ENCODE peak calls at places on chromosomes 12 and 14, in seven cellular contexts. U, J, P, V, F, T and G are unnamed samples. For H3K4me1 and H3K9me2, the result is how much of the 10 kb centered on the place peaks cover.

GRCh38 chr12:21656931-21657335 is 709 bp downstream of the LDHB start:
- DNase-seq in T (peak), P (no peak), F (peak), J (peak), V (peak), U (peak), G (peak)

GRCh38 chr14:31138301-31138700 is 69.3 kb downstream of the HECTD1 start:
- DNase-seq in T (no peak), P (no peak), U (no peak), J (no peak), F (no peak), V (no peak), G (no peak)

GRCh38 chr14:33972522-33973162 is 21.8 kb upstream of the EGLN3 start:
- DNase-seq in P (no peak), F (no peak), J (no peak), U (no peak), V (no peak), T (no peak), G (no peak)

GRCh38 chr12:5246196-5246595 is 185.7 kb upstream of the NTF3 start:
- DNase-seq in V (no peak), F (peak), P (no peak), U (no peak), J (no peak), T (no peak), G (no peak)

GRCh38 chr14:63357841-63358240 is 39.1 kb upstream of the GPHB5 start:
- DNase-seq in P (no peak), V (no peak), J (no peak), T (no peak), U (no peak), F (no peak), G (no peak)

GRCh38 chr14:99777956-99778355 is 15.3 kb upstream of the EML1 start:
- DNase-seq in P (no peak), V (no peak), T (no peak), J (no peak), U (no peak), F (no peak), G (no peak)

GRCh38 chr14:100979780-100980179 is 76.3 kb upstream of the RTL1 start:
- DNase-seq in T (peak), F (no peak), V (no peak), P (no peak), U (no peak), J (no peak), G (no peak)

GRCh38 chr12:4270670-4271432 is 2.7 kb upstream of the CCND2 start:
- DNase-seq in T (no peak), F (peak), V (no peak), J (peak), U (no peak), P (no peak), G (peak)

GRCh38 chr12:113276946-113277500 is 55.8 kb downstream of the TPCN1 start:
- DNase-seq in P (no peak), V (no peak), F (no peak), U (no peak), J (no peak), T (no peak), G (no peak)

GRCh38 chr12:42756841-42757661 is 167.5 kb upstream of the PRICKLE1 start:
- DNase-seq in J (peak), U (no peak), F (peak), T (peak), V (peak), P (peak), G (no peak)

GRCh38 chr14:105337433-105337832 is 22.9 kb downstream of the PACS2 start:
- DNase-seq in F (no peak), P (no peak), J (no peak), V (no peak), U (no peak), T (no peak), G (no peak)

GRCh38 chr14:105336477-105337287 is 22.1 kb downstream of the PACS2 start:
- DNase-seq in J (no peak), P (no peak), V (no peak), T (no peak), F (no peak), U (no peak), G (no peak)

GRCh38 chr14:105334383-105335230 is 20.1 kb downstream of the PACS2 start:
- DNase-seq in T (no peak), V (peak), U (no peak), F (peak), J (no peak), P (no peak), G (no peak)

GRCh38 chr14:105337966-105338365 is 23.4 kb downstream of the PACS2 start:
- DNase-seq in V (no peak), T (no peak), J (no peak), P (no peak), U (no peak), F (no peak), G (no peak)

GRCh38 chr14:105335735-105336476 is 21.4 kb downstream of the PACS2 start:
- DNase-seq in J (no peak), V (no peak), F (no peak), T (no peak), P (no peak), U (no peak), G (no peak)
- H3K4me1 ChIP-seq in J (under half), V (under half), F (under half), T (under half), P (under half), U (under half), G (under half)

DNA sequence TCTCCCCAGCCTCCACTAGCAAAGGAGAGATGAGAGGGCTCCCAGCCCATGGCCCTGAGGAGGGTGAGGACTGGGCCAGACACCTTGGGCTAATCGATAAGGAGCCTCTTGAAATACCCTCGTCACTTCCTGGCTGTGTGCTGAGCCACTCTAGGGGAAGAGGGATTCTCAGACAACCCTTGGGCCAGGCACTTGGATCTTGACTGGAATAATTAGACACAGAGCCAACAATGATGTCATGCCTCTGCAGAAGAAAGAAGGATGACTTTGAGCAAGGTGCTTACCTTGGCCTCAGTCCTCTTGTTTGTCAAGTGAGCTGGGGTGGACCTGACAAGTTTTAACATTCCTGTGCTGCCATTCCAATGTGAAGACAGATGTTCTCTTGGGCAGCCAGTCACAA is 83.1 kb downstream of the LRRC74A start:
- DNase-seq in J (no peak), T (no peak), P (no peak), U (no peak), F (no peak), V (no peak), G (no peak)
- H3K9me2 ChIP-seq in J (under half), T (under half), P (under half), U (under half), F (under half), V (under half), G (under half)

GRCh38 chr14:58873228-58873953 is 235.6 kb downstream of the DACT1 start:
- DNase-seq in T (no peak), F (no peak), J (no peak), U (no peak), P (no peak), V (no peak), G (no peak)
- H3K4me2 ChIP-seq in T (no peak), F (no peak), J (no peak), U (no peak), P (no peak), V (no peak), G (no peak)

GRCh38 chr12:92075425-92075891 is 70.2 kb downstream of the BTG1 start:
- DNase-seq in J (no peak), F (no peak), V (no peak), P (no peak), U (no peak), T (no peak), G (peak)
- H3K4me1 ChIP-seq in J (under half), F (under half), V (under half), P (under half), U (under half), T (under half), G (under half)

DNA sequence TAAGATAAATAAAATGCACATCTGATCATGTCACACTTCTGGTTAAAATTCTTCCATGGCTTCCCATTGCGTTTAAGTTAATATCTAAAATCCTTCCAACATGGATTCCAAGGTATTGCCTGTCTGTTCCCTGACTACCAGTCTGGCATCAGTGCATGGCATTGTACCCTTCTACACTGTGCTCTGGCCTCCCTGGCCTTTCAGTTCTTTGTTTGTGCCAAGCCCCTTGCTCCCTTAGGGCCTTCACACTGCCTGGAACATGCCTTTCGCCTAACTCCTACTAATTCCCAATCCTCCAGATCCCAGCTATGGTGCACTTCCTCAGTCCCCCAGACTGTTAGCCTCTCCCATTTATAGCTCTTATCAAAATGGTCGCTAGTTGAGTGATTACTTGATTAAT is 6.3 kb downstream of the CIPC start:
- DNase-seq in T (no peak), J (no peak), V (no peak), F (no peak), P (no peak), U (no peak), G (no peak)
- H3K9me2 ChIP-seq in T (under half), J (under half), V (under half), F (under half), P (under half), U (under half), G (under half)

GRCh38 chr12:106309671-106310313 is 7.3 kb downstream of the TCP11L2 start:
- DNase-seq in U (no peak), F (no peak), T (peak), P (no peak), V (no peak), J (peak), G (no peak)
- H3K4me2 ChIP-seq in U (no peak), F (no peak), T (no peak), P (no peak), V (no peak), J (peak), G (no peak)

DNA sequence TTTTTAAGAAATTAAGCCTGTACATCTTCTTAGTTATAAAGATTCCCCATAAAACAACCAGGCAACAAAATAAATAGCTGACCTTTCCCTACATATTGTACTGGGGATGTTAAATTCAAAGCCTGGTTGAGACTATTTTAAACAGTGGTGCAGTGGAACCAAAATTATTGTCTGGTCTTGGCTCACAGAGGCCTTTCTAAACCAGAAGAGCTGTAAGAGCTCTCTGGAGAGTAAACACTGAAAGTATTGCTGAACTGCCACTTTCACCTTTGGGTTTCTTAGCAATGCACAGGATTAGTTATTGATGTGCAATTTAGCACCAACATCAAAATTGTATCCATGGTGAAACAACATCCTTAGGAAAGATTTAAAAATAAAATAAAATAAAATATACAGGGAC is 20.6 kb downstream of the RACGAP1 start:
- DNase-seq in P (no peak), J (no peak), T (no peak), F (no peak), U (no peak), V (no peak), G (no peak)
- H3K4me1 ChIP-seq in P (under half), J (under half), T (under half), F (under half), U (under half), V (under half), G (under half)

GRCh38 chr12:25793196-25793595 is 165.3 kb upstream of the RASSF8 start:
- DNase-seq in V (no peak), J (no peak), U (no peak), T (no peak), F (no peak), P (no peak), G (no peak)

GRCh38 chr12:25789520-25789919 is 169.0 kb upstream of the RASSF8 start:
- DNase-seq in T (no peak), F (no peak), P (no peak), J (no peak), V (no peak), U (no peak), G (no peak)

GRCh38 chr12:25794580-25794979 is 163.9 kb upstream of the RASSF8 start:
- DNase-seq in V (no peak), J (no peak), P (no peak), T (peak), U (no peak), F (no peak), G (no peak)

GRCh38 chr12:25788707-25789106 is 169.8 kb upstream of the RASSF8 start:
- DNase-seq in J (no peak), V (no peak), U (no peak), F (no peak), P (no peak), T (no peak), G (no peak)

GRCh38 chr12:25792031-25792430 is 166.5 kb upstream of the RASSF8 start:
- DNase-seq in V (no peak), F (no peak), T (peak), P (peak), U (no peak), J (no peak), G (no peak)
- H3K9me2 ChIP-seq in V (under half), F (under half), T (under half), P (under half), U (under half), J (under half), G (under half)

DNA sequence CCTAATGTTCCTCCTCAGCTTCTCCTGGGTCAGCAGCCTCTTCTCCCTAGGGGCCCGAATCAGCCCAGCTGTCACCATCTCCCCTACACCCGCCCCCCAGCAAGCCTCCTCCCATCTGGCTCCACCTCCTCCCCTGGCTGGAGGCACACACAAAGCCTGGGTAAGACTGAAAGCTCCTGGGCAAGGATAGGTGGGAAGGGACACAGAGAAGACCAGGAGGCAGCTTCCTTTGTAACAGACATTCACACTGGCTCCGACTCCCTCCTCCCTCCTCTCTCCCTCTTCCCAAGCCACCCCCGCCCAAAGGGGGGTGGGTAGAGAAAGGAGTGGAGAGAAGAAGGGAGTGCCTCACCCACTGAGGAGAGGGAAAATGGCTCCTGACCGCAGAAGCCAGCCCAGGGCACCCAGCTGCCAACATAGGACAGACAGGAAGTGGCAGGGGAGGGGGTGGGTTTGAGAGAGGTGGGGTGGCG is 4.0 kb downstream of the CHD4 start:
- DNase-seq in V (no peak), J (peak), P (no peak), T (no peak), F (no peak), U (peak), G (no peak)
- H3K4me2 ChIP-seq in V (no peak), J (peak), P (no peak), T (no peak), F (no peak), U (peak), G (peak)